ENCODE peak calls at places on chromosomes 11 and 22, in eight cellular contexts. Z is RWPE1; Q is mammary epithelial cell; W is uterus; K is fibroblast of pulmonary artery; F is endothelial cell; A is neural crest cell; B is CD8-positive, alpha-beta T cell. Y is an unnamed sample.

GRCh38 chr11:10310301-10310841 is 5.5 kb downstream of the ADM start:
- DNase-seq in B (no peak), K (peak), F (no peak), A (no peak), Q (peak), Z (no peak), W (no peak), Y (no peak)

GRCh38 chr22:32024791-32025190 is 18.3 kb upstream of the SLC5A1 start:
- DNase-seq in Z (peak), K (no peak), Q (peak), A (no peak), W (no peak), B (no peak), F (no peak), Y (no peak)

GRCh38 chr22:42906605-42907338 is 49.7 kb upstream of the ARFGAP3 start:
- DNase-seq in K (peak), B (no peak), F (no peak), Z (no peak), Q (no peak), W (peak), A (no peak), Y (no peak)

GRCh38 chr11:65204646-65205601 is 23.2 kb downstream of the CAPN1 start:
- DNase-seq in A (peak), W (no peak), F (peak), B (peak), K (peak), Z (no peak), Q (no peak), Y (peak)

GRCh38 chr11:69231466-69232018 is 62.4 kb upstream of the MYEOV start:
- DNase-seq in B (no peak), Q (no peak), K (no peak), A (no peak), Z (no peak), W (no peak), F (no peak), Y (peak)

GRCh38 chr11:64285885-64286800 is 495 bp downstream of the GPR137 start:
- DNase-seq in B (no peak), Q (no peak), Z (no peak), F (no peak), W (no peak), A (no peak), K (no peak), Y (no peak)

GRCh38 chr11:77278595-77279506 is 22.6 kb downstream of the GDPD4 start:
- DNase-seq in Q (peak), Z (peak), K (peak), B (no peak), A (no peak), F (peak), W (no peak), Y (no peak)

GRCh38 chr11:76661306-76661751 is 9.2 kb downstream of the LRRC32 start:
- DNase-seq in W (no peak), A (no peak), K (no peak), F (no peak), B (no peak), Q (no peak), Z (no peak), Y (no peak)

GRCh38 chr11:72712168-72712721 is 38.0 kb upstream of the PDE2A start:
- DNase-seq in K (no peak), Q (no peak), W (no peak), B (no peak), A (no peak), Z (no peak), F (no peak), Y (peak)

GRCh38 chr11:72577271-72577681 is 96.9 kb downstream of the PDE2A start:
- DNase-seq in F (no peak), B (no peak), Q (no peak), Z (no peak), W (no peak), A (no peak), K (no peak), Y (no peak)

GRCh38 chr11:15579287-15580001 is 464.7 kb downstream of the INSC start:
- DNase-seq in Q (no peak), W (no peak), F (no peak), A (no peak), K (no peak), B (no peak), Z (no peak), Y (no peak)

GRCh38 chr22:40247976-40248375 is 70.3 kb downstream of the TNRC6B start:
- DNase-seq in A (no peak), Q (no peak), W (no peak), F (no peak), Z (no peak), K (no peak), B (peak), Y (peak)

GRCh38 chr11:2793781-2794418 is 91.7 kb downstream of the CDKN1C start:
- DNase-seq in W (peak), K (no peak), B (no peak), Q (no peak), F (no peak), A (no peak), Z (no peak), Y (no peak)

GRCh38 chr11:2526808-2527381 is 82.1 kb downstream of the KCNQ1 start:
- DNase-seq in Q (no peak), A (no peak), B (no peak), W (peak), Z (no peak), F (no peak), K (no peak), Y (peak)

GRCh38 chr11:127844843-127845242 is 742.5 kb downstream of the ETS1 start:
- DNase-seq in W (no peak), B (no peak), A (no peak), Q (no peak), F (no peak), K (no peak), Z (no peak), Y (no peak)

GRCh38 chr11:127843483-127844396 is 743.6 kb downstream of the ETS1 start:
- DNase-seq in Q (peak), Z (peak), B (peak), A (peak), K (peak), W (peak), F (peak), Y (peak)
- TF ChIP-seq CTCF in Q (peak), Z (peak), B (peak), A (peak), K (peak), W (peak), F (peak), Y (peak)

GRCh38 chr11:47373876-47374820 is 4.2 kb downstream of the SPI1 start:
- DNase-seq in K (peak), Z (peak), B (peak), F (peak), Q (peak), W (peak), A (peak), Y (peak)
- TF ChIP-seq CTCF in K (peak), Z (peak), B (peak), F (peak), Q (peak), W (peak), A (peak), Y (peak)

GRCh38 chr22:26797910-26798309 is 140.5 kb downstream of the MIAT start:
- DNase-seq in Z (no peak), B (no peak), Q (no peak), F (peak), W (no peak), K (no peak), A (peak), Y (no peak)
- TF ChIP-seq CTCF in Z (no peak), B (no peak), Q (no peak), F (no peak), W (no peak), K (no peak), A (no peak), Y (no peak)

GRCh38 chr11:47260366-47260765 is 2.6 kb downstream of the NR1H3 start:
- DNase-seq in Q (no peak), W (no peak), K (no peak), B (no peak), Z (no peak), A (no peak), F (no peak), Y (no peak)

GRCh38 chr11:47261291-47261800 is 3.5 kb downstream of the NR1H3 start:
- DNase-seq in Q (no peak), Z (no peak), F (no peak), B (no peak), K (no peak), A (no peak), W (no peak), Y (no peak)

GRCh38 chr11:47258317-47258902 is 614 bp downstream of the NR1H3 start:
- DNase-seq in Q (no peak), K (no peak), Z (no peak), B (no peak), A (no peak), W (no peak), F (no peak), Y (no peak)

GRCh38 chr11:47257518-47258316 is at the start of gene NR1H3:
- DNase-seq in B (no peak), W (peak), Q (peak), F (peak), Z (peak), K (peak), A (peak), Y (peak)

DNA sequence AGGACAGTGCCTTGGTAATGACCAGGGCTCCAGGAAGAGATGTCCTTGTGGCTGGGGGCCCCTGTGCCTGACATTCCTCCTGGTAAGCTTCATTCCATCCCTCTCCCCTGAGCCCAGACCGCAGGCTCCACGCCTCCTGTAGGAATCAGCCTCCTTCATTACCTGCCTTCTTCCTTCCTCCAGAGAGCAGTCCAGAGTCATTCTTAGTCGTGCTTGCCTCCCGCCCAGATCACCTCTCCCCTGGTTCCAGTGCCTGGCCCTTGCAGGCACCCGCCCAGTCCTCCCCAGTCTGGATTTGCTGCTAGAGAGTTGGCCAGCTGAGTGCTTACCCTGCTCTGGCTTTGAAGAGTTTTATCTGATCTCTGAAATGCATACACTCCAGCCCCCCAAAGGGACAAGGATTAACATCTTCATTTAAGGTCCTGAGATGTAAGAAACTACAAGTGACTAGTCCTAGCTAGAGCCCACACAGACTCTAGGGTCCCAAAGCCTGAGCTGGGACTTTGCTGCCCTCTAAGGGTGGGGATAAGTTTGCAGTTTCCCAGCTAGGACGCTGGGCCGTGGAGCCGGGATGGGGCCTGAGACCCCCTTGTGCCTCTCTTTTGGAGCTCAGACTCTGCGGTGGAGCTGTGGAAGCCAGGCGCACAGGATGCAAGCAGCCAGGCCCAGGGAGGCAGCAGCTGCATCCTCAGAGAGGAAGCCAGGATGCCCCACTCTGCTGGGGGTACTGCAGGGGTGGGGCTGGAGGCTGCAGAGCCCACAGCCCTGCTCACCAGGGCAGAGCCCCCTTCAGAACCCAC is 1.6 kb downstream of the NR1H3 start:
- DNase-seq in A (peak), K (peak), B (no peak), Z (no peak), F (peak), Q (no peak), W (no peak), Y (no peak)
- TF ChIP-seq CTCF in A (peak), K (peak), B (peak), Z (peak), F (peak), Q (peak), W (peak), Y (peak)